ENCODE peak calls at places on chromosome 13, in four cellular contexts. S, X, W and F are unnamed samples.

GRCh38 chr13:93309886-93310520 is 83.4 kb downstream of the GPC6 start:
- DNase-seq in X (no peak), S (no peak), W (no peak), F (no peak)

GRCh38 chr13:24097667-24098066 is 62.9 kb upstream of the SPATA13 start:
- DNase-seq in S (no peak), W (no peak), X (no peak), F (no peak)

GRCh38 chr13:45120967-45121366 is 657 bp downstream of the GTF2F2 start:
- DNase-seq in W (no peak), X (no peak), S (no peak), F (no peak)

GRCh38 chr13:46598140-46598819 is 45.3 kb downstream of the LRCH1 start:
- DNase-seq in W (no peak), X (no peak), S (no peak), F (no peak)

GRCh38 chr13:99454518-99455183 is 46.6 kb upstream of the TM9SF2 start:
- DNase-seq in S (no peak), X (no peak), W (no peak), F (no peak)

GRCh38 chr13:78376033-78376432 is 227.3 kb downstream of the POU4F1 start:
- DNase-seq in W (no peak), S (no peak), X (no peak), F (no peak)

GRCh38 chr13:106176103-106176502 is 359.4 kb downstream of the EFNB2 start:
- DNase-seq in W (no peak), X (no peak), S (no peak), F (no peak)

GRCh38 chr13:91647361-91647970 is 249.0 kb downstream of the GPC5 start:
- DNase-seq in S (peak), X (peak), W (no peak), F (peak)

GRCh38 chr13:44189085-44189484 is 184.5 kb upstream of the SERP2 start:
- DNase-seq in W (no peak), S (no peak), X (no peak), F (no peak)

GRCh38 chr13:46903748-46904147 is 6.9 kb upstream of the HTR2A start:
- DNase-seq in W (no peak), X (no peak), S (no peak), F (no peak)

GRCh38 chr13:28333204-28333900 is 161.6 kb downstream of the FLT1 start:
- DNase-seq in W (no peak), S (no peak), X (no peak), F (no peak)

GRCh38 chr13:20387441-20387971 is 138.2 kb downstream of the CRYL1 start:
- DNase-seq in X (no peak), W (no peak), S (no peak), F (no peak)

GRCh38 chr13:25300861-25301346 is 521 bp upstream of the NUP58 start:
- DNase-seq in S (peak), W (no peak), X (no peak), F (no peak)

GRCh38 chr13:74687452-74688180 is 553.4 kb upstream of the KLF12 start:
- DNase-seq in X (no peak), S (no peak), W (no peak), F (no peak)

GRCh38 chr13:26538363-26539317 is 18.8 kb upstream of the WASF3 start:
- DNase-seq in S (no peak), X (no peak), W (no peak), F (no peak)

GRCh38 chr13:89969996-89970709 is 1377.3 kb upstream of the MIR17HG start:
- DNase-seq in X (no peak), S (no peak), W (no peak), F (no peak)

GRCh38 chr13:85597790-85598500 is 201.3 kb downstream of the SLITRK6 start:
- DNase-seq in X (no peak), S (no peak), W (no peak), F (no peak)

GRCh38 chr13:64591981-64592380 is 2638.2 kb downstream of the PCDH9 start:
- DNase-seq in X (no peak), S (no peak), W (no peak), F (no peak)

GRCh38 chr13:110799246-110800236 is 86.0 kb downstream of the ING1 start:
- DNase-seq in S (no peak), X (no peak), W (no peak), F (no peak)
- TF ChIP-seq USF1 in S (no peak), X (no peak), W (no peak), F (no peak)

DNA sequence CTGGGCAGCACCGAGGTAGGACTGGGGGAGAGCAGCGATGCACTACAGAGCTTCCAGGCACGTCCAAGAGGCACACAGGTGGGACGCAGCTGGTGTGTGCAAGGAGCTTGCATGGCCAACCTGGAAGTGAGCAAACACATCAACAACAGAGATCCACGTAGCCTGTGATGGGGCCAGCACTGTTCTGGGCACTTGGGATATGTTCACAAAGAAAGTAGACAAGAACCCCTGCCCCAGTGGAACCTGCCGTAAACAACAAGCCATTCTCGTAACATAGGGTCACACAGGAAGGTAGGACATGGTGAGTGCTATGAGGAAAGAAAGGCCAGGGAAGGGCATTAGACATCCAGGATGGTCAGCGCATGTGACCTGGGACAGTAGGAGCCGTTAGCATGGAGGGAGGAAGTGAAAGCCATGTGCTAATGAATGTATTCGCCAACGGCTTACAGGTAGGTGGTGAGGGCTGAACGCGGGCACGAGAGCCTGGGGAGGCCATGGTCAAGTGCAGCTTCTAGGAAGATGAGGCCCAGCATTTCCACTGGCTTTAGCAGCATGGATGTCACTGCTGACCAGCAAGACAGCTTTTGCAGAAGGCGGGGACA is 105.5 kb downstream of the TEX26 start:
- DNase-seq in X (no peak), W (no peak), S (no peak), F (no peak)
- TF ChIP-seq USF1 in X (no peak), W (no peak), S (no peak), F (no peak)

GRCh38 chr13:48235100-48235813 is 2.3 kb downstream of the ITM2B start:
- DNase-seq in W (peak), X (no peak), S (peak), F (no peak)
- TF ChIP-seq USF1 in W (no peak), X (no peak), S (no peak), F (no peak)

DNA sequence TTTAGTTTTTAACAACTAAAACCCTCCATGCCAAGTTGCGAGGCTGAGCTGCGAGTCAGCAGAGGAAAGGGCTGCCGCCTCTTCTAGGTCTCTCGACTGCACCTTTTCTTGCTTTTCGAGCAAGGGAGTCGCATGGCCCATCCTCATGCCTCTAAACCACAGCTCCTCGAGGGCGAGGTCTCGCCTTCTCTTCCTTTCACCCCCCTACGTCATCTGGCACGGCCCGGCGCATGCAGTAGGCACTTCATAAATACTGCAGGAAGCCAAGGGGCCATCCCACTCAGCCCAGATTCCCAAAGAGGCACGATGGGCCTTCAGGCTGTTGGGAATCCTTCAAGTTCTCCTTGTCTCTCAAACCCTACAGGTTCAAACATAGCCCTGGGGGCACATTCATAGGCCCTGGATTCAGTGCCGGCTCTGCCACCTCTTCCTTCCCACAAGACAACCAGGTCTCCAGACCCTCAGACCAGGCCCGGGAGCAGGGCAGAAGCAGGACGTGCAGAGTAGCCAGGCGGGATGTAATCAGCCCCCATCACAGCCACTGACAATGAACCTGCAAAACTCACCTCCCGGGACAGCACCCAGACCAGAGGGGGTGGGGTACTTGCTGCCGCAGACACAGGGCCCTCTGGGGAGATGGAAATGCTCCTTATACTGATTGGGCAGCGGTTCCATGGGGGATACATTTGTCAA is 41.7 kb downstream of the GGACT start:
- DNase-seq in W (no peak), S (peak), X (no peak), F (no peak)
- TF ChIP-seq USF1 in W (no peak), S (no peak), X (no peak), F (no peak)

GRCh38 chr13:66532146-66532545 is 698.0 kb downstream of the PCDH9 start:
- DNase-seq in W (no peak), S (no peak), X (no peak), F (no peak)
- TF ChIP-seq USF1 in W (no peak), S (no peak), X (no peak), F (no peak)

DNA sequence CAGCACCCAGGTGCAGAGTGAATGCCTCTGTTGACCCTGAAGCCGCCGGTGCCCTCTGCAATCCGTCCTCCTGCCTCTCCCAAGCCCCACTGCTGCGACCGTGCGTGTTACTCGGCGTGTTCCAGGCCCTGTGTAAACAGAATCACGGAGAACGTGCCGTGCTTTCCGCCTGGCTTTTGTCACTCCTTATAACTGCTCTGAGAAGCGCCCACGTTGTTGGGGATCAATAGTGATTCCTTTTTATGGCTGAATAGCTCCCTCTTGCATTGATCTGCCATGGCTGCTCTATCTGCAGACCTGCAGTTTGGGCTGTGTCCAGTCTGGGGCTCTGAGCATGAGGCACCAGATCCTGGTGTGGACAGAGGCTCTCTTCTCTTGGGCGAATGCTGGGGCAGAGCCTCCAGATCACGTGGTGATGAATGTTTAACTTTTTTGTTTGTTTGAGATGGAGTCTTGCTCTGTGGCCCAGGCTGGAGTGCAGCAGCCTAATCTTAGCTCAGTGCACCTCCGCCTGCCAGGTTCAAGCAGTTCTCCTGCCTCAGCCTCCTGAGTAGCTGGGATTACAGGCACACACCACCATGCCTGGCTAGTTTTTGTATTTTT is 15.8 kb downstream of the ADPRHL1 start:
- DNase-seq in W (no peak), S (no peak), X (no peak), F (no peak)
- TF ChIP-seq USF1 in W (no peak), S (no peak), X (peak), F (no peak)

GRCh38 chr13:100543872-100544602 is 44.6 kb downstream of the GGACT start:
- DNase-seq in W (no peak), X (no peak), S (no peak), F (no peak)
- TF ChIP-seq USF1 in W (no peak), X (no peak), S (no peak), F (no peak)

DNA sequence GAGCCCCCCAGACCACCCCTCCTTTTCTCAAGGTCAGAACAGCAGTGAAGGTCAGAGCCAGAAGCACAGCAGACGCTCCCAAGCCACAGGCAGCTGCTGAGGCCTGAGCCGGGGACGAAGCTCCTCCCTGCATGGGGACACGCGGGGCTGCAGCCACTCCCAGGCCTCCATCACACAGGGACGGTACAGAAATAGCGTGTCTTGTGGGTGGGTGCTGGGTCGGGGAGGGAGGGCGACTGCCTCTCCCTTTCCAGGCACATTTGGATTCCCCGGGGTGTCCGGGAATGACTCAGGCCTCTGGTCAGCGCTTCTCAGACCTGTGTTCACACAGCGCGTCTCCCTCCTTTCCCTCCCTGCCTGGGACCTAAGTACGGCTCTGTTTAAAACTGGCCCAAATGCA is 33.2 kb downstream of the RASA3 start:
- DNase-seq in X (peak), W (no peak), S (peak), F (peak)
- TF ChIP-seq USF1 in X (no peak), W (no peak), S (no peak), F (no peak)

GRCh38 chr13:96199315-96199714 is 109.4 kb downstream of the HS6ST3 start:
- DNase-seq in X (no peak), S (no peak), W (no peak), F (no peak)

GRCh38 chr13:96198038-96198437 is 108.1 kb downstream of the HS6ST3 start:
- DNase-seq in S (no peak), W (no peak), X (no peak), F (no peak)

DNA sequence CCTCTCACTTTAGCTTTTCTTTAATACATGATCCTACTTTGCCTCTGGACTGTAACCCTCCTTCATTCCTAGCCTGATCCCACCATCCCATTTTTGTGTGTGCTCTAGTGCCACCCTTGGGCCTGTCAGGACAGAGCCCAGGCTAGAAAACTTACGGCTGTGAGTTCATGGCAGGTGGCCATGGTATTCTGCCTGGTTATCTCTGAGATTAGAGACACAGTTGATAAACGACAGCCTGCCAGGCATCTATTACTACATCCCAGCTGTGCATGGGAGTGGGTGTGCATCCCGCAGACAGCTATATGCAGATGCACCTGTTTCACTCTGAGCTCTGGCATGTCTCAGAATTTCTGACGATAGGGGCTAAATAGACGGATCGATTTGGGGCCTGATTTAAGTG is 110.9 kb downstream of the HS6ST3 start:
- DNase-seq in X (no peak), W (no peak), S (peak), F (no peak)
- TF ChIP-seq USF1 in X (no peak), W (no peak), S (no peak), F (no peak)